ENCODE peak calls at places on chromosomes 5 and 9, in four cellular contexts. I is Peyer's patch, J is stomach, B is adrenal gland. L is an unnamed sample.

GRCh38 chr5:93512799-93513198 is 68.2 kb downstream of the NR2F1-AS1 start:
- DNase-seq in J (no peak), I (no peak), B (no peak), L (no peak)

GRCh38 chr5:157387683-157388093 is 72.3 kb upstream of the NIPAL4 start:
- DNase-seq in J (no peak), I (no peak), B (peak), L (no peak)

GRCh38 chr5:179472641-179473040 is 77.7 kb upstream of the RUFY1 start:
- DNase-seq in J (no peak), I (no peak), B (no peak), L (no peak)

GRCh38 chr9:104386425-104387069 is 117.5 kb upstream of the OR13F1 start:
- DNase-seq in J (no peak), I (no peak), B (no peak), L (no peak)

GRCh38 chr9:134981001-134981400 is 63.3 kb upstream of the FCN1 start:
- DNase-seq in I (peak), B (no peak), J (no peak), L (no peak)

GRCh38 chr5:140114341-140115185 is 654 bp downstream of the PURA start:
- DNase-seq in I (peak), B (peak), J (peak), L (no peak)

GRCh38 chr5:81424728-81425127 is 30.8 kb upstream of the ACOT12 start:
- DNase-seq in I (no peak), J (no peak), B (no peak), L (no peak)

GRCh38 chr5:125465703-125466102 is 719.3 kb upstream of the ZNF608 start:
- DNase-seq in I (no peak), J (no peak), B (no peak), L (no peak)

GRCh38 chr9:70165006-70165602 is 93.7 kb upstream of the SMC5 start:
- DNase-seq in I (no peak), J (no peak), B (no peak), L (no peak)

GRCh38 chr9:109730228-109730627 is 49.8 kb upstream of the PALM2AKAP2 start:
- DNase-seq in B (no peak), I (no peak), J (no peak), L (no peak)

GRCh38 chr5:149289307-149289706 is 17.6 kb downstream of the AFAP1L1 start:
- DNase-seq in I (no peak), J (no peak), B (peak), L (no peak)

GRCh38 chr5:59565551-59565950 is 328.0 kb downstream of the PDE4D start:
- DNase-seq in B (no peak), I (no peak), J (no peak), L (no peak)

DNA sequence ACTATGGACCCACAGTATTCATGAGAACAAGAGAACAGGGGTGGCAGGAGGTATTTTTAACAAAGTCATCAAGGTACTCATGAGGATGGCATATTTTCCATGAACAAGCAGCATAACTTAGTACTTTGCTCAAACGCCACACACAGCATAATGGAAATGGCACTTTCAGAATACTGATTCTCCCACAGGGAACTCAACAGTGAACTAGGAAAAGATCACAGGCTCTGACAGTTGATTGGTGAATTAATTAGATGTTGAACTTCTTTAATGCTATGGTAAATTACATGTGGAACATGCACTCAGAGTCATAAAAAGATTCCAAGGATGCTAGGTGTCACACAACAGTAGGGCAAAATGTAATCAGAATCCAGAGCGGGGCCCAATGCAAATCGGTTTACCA is 1088.6 kb upstream of the C9orf72 start:
- DNase-seq in I (no peak), J (no peak), B (no peak), L (no peak)
- TF ChIP-seq POLR2A in I (no peak), J (no peak), B (no peak), L (no peak)

GRCh38 chr9:128098017-128098935 is 29.3 kb downstream of the PTGES2 start:
- DNase-seq in I (peak), J (peak), B (peak), L (no peak)
- TF ChIP-seq POLR2A in I (peak), J (no peak), B (peak), L (peak)

GRCh38 chr5:133396187-133396621 is 216.1 kb downstream of the FSTL4 start:
- DNase-seq in B (no peak), I (no peak), J (no peak), L (peak)
- TF ChIP-seq POLR2A in B (no peak), I (no peak), J (no peak), L (no peak)

GRCh38 chr5:143403607-143404415 is at the start of gene NR3C1:
- DNase-seq in B (peak), I (peak), J (peak), L (no peak)

GRCh38 chr5:143404416-143405062 is 1.1 kb upstream of the NR3C1 start:
- DNase-seq in I (peak), B (peak), J (peak), L (peak)

GRCh38 chr5:143406408-143406807 is 2.9 kb upstream of the NR3C1 start:
- DNase-seq in B (no peak), I (no peak), J (no peak), L (no peak)

GRCh38 chr5:143405747-143406098 is 2.2 kb upstream of the NR3C1 start:
- DNase-seq in I (no peak), B (no peak), J (no peak), L (no peak)

DNA sequence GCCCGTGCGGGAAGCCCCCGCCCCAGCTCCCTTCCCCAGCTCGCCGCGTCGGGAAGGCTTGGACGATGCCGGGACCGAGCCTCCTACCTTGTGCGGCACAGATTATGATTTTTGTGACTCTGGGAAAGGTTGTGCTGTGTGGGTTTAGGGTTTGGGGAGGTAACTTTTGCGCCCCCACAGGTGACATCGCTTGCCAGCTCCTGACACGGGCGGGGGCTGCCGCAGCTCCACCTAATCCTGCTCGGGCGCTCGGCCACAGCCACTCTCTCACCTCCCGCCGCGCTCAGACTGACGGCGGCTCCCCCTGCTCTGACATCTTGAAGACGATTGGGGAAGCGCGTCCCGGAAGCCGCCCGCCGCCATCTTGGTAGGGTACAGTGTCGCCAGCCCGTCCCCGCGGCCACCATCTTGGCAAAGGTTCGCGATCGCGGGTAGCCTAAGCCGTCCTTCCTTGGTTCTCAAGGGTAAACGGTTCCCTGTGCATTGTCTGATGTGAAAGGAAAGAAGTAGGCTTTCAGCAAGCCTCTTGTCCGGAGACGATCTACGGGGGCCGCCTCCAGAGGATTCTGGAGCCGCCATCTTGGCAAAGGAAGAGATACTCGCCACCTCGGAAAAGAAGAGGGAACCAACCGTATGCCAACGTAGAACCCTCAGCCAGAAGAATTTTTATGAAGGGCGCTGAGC is 1.7 kb upstream of the NR3C1 start:
- DNase-seq in J (peak), B (peak), I (peak), L (peak)
- TF ChIP-seq POLR2A in J (no peak), B (peak), I (peak), L (peak)

DNA sequence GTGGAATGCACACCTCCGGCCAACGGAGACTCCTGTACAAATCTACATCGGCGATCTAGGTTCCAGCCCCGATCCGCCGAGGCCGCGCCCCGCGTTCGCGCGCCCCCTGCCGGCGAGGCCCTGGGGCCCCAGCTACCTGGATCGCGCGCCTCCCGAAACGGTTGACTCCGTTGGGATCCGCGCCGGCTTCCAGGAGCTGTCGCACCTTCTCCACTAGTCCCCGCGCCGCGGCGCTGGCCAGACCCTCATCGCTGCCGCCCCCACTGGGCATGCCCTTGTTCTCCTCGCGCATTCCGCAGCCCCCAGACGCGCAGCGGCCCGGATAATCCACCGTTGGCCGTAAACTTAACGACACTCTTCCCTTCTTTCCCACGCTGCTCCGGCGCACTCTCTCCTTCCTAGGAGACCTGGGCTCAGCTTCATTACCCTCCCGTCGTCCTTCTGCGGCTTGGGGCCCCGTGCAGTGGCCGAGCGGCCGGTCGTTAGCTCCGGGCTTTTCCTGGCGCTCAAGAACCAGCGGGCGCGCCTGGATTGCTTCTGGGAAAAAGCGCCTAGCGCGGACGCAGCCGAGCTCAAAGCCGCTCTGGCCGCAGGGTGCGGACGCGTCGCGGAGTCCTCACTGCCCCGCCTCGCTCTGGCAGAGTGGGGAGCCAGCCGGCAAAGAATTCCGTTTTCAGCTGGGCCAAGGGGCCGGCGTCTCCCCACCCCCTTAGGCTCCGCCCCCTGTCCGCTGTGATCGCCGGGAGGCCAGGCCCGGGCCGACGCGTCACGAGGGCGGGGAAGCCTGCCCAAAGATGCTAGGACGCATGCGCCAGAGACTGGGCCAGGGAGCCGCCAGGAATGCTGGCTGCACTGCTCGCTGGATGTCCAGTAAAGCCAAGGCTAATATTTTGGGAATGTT is at the start of gene CDKN2B:
- DNase-seq in J (peak), B (peak), I (peak), L (no peak)
- TF ChIP-seq POLR2A in J (no peak), B (peak), I (peak), L (no peak)